ENCODE peak calls at places on chromosomes 13 and 19, in ten cellular contexts. I is B cell, U is esophagus muscularis mucosa, D is upper lobe of right lung, K is brain microvascular endothelial cell, L is progenitor cell of endocrine pancreas, V is mucosa of descending colon, H is heart left ventricle, W is MCF 10A, Q is tibial artery. O is an unnamed sample.
A peak's percentile ranks its signal among the peaks of the same experiment; 100 is the strongest.

GRCh38 chr19:29290853-29291252 is 77.9 kb upstream of the UQCRFS1 start:
- DNase-seq in K (no peak), W (no peak), V (no peak), I (no peak), H (no peak), D (peak; percentile 26), Q (peak; percentile 6), L (no peak), U (no peak), O (no peak)

GRCh38 chr19:30136591-30136990 is 194.6 kb downstream of the URI1 start:
- DNase-seq in L (no peak), U (no peak), Q (no peak), V (no peak), I (no peak), K (no peak), D (no peak), W (no peak), H (no peak), O (no peak)

GRCh38 chr13:25267715-25268114 is 19.6 kb downstream of the MTMR6 start:
- DNase-seq in Q (no peak), D (no peak), L (no peak), I (no peak), K (no peak), U (no peak), V (no peak), H (no peak), W (peak; percentile 12), O (no peak)

GRCh38 chr19:35350591-35350990 is 2.9 kb downstream of the FFAR1 start:
- DNase-seq in L (no peak), Q (peak; percentile 41), H (peak; percentile 50), V (no peak), U (peak; percentile 70), D (peak; percentile 58), I (no peak), W (no peak), K (no peak), O (peak; percentile 64)

GRCh38 chr13:50512602-50513527 is 330.6 kb downstream of the DLEU7 start:
- DNase-seq in V (peak; percentile 76), K (peak; percentile 45), Q (peak; percentile 78), I (peak; percentile 72), U (no peak), W (no peak), D (peak; percentile 81), L (no peak), H (peak; percentile 86), O (no peak)

GRCh38 chr13:60398438-60398891 is 1.4 kb downstream of the TDRD3 start:
- DNase-seq in L (no peak), U (no peak), W (no peak), V (peak; percentile 20), H (no peak), Q (no peak), K (no peak), I (no peak), D (no peak), O (no peak)

GRCh38 chr19:56504581-56504980 is 3.1 kb upstream of the ZNF471 start:
- DNase-seq in Q (no peak), H (no peak), I (no peak), V (no peak), W (no peak), D (no peak), U (no peak), K (peak; percentile 54), L (no peak), O (no peak)

GRCh38 chr19:48715276-48715675 is 4.2 kb downstream of the MAMSTR start:
- DNase-seq in V (no peak), I (no peak), D (no peak), H (no peak), L (no peak), K (no peak), U (no peak), Q (no peak), W (no peak), O (no peak)

GRCh38 chr13:114000151-114001040 is 26.5 kb upstream of the C13orf46 start:
- DNase-seq in L (no peak), Q (no peak), K (no peak), U (no peak), W (no peak), V (no peak), I (no peak), D (no peak), H (peak; percentile 33), O (peak; percentile 58)

GRCh38 chr19:3276341-3276799 is 51.9 kb downstream of the CELF5 start:
- DNase-seq in V (peak; percentile 75), W (peak; percentile 73), L (peak; percentile 29), K (no peak), U (no peak), H (no peak), I (no peak), Q (no peak), D (peak; percentile 71), O (no peak)

GRCh38 chr13:47289578-47289977 is 392.7 kb upstream of the HTR2A start:
- DNase-seq in K (no peak), V (no peak), Q (no peak), H (no peak), U (no peak), L (peak; percentile 10), W (no peak), D (no peak), I (no peak), O (no peak)

GRCh38 chr19:56142087-56142787 is 1.1 kb downstream of the ZNF444 start:
- DNase-seq in U (no peak), D (peak; percentile 79), K (no peak), W (no peak), I (no peak), H (no peak), Q (no peak), V (peak; percentile 74), L (peak; percentile 41), O (no peak)

DNA sequence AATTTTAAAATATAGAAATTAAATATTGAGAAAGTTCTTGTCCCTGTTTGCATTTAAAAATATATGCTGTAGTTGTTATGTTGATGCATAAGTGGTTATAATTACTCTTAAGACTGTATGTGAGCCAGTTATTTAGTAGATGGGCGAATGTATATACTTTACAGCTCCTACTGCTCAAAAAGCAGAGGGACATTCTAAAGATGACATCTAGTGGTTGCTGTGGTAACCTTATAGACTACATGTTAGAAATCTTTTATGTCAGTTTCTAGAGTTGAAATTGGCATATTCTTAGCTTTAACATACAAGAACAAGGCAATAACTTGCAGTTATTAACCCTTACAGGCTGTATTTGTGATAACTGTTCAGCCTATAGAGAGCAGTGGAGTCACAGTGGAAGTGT is 160.5 kb downstream of the OLFM4 start:
- DNase-seq in Q (no peak), V (no peak), K (no peak), W (no peak), I (no peak), L (no peak), H (no peak), U (no peak), D (no peak), O (no peak)
- TF ChIP-seq CTCF in Q (no peak), V (no peak), K (no peak), W (no peak), I (no peak), L (no peak), H (no peak), U (no peak), D (no peak), O (peak; percentile 31)

GRCh38 chr19:18204394-18205179 is 745 bp upstream of the RAB3A start:
- DNase-seq in V (peak; percentile 85), I (no peak), W (no peak), D (no peak), L (peak; percentile 65), Q (no peak), H (no peak), U (no peak), K (peak; percentile 63), O (no peak)

GRCh38 chr19:18206018-18206417 is 2.2 kb upstream of the RAB3A start:
- DNase-seq in V (no peak), K (no peak), D (no peak), I (no peak), Q (no peak), U (no peak), L (no peak), H (no peak), W (no peak), O (no peak)

GRCh38 chr19:18203863-18204393 is at the start of gene RAB3A:
- DNase-seq in U (peak; percentile 100), K (peak; percentile 100), I (peak; percentile 99), Q (peak; percentile 100), V (peak; percentile 100), H (peak; percentile 100), D (peak; percentile 100), W (peak; percentile 100), L (peak; percentile 99), O (peak; percentile 100)

GRCh38 chr19:18203408-18203862 is 407 bp downstream of the RAB3A start:
- DNase-seq in W (no peak), U (no peak), D (peak; percentile 79), H (no peak), K (no peak), I (peak; percentile 46), L (no peak), Q (no peak), V (peak; percentile 73), O (no peak)

GRCh38 chr19:18205180-18205915 is 1.5 kb upstream of the RAB3A start:
- DNase-seq in Q (peak; percentile 95), V (peak; percentile 85), U (peak; percentile 96), W (peak; percentile 51), D (peak; percentile 87), K (peak; percentile 77), I (peak; percentile 83), L (no peak), H (peak; percentile 91), O (no peak)
- TF ChIP-seq CTCF in Q (no peak), V (no peak), U (no peak), W (no peak), D (no peak), K (no peak), I (no peak), L (no peak), H (no peak), O (no peak)

GRCh38 chr19:15120135-15121026 is 13.2 kb downstream of the SYDE1 start:
- DNase-seq in H (no peak), D (no peak), K (no peak), I (no peak), V (no peak), W (no peak), U (no peak), Q (no peak), L (no peak), O (no peak)
- TF ChIP-seq CTCF in H (no peak), D (no peak), K (peak; percentile 24), I (no peak), V (no peak), W (no peak), U (no peak), Q (no peak), L (no peak), O (peak; percentile 18)

DNA sequence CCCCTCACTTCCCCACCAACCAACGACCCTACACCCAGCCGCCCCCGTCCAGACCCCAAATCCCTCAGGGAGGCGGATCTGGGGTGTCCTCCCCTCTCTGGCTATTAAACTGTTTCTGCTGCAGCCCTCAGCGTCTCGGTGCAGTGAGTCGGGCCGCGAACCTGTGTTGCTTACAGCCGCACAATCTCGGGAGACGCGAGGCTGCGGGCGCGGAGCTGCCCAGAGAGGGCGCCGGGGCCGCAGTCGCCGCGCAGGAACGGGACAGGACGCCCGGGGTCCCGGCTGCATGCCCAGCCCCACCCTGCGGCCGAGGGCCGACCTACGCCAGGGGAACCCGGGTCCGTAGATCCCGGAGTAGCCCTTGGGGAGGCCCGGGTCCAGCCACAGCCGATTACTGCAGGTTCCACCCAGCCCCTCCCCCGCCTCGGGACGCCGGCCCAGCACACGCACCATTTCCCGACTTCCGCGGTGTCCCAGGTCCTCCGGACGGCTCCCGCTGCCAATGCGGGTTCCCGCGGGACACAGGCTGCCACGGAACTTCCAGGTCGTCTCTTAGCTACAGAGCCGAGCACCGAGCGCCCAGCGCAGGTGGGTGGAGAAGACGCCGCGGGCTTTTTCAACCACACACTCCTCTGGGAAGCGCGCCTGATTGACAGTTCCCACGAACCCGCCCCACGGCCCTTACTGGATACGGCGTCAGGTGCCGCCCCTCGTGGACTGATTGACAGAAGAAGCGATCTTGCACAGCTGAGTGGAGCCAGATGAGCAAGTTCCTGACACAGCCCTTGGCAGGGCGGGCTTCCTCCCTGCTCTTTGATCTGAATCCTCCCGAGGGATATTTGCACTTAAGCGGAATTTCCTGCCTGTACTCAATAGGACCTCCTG is at the start of gene ZNF799:
- DNase-seq in L (peak; percentile 84), U (peak; percentile 99), H (peak; percentile 98), K (peak; percentile 97), D (peak; percentile 99), V (peak; percentile 100), W (peak; percentile 99), I (peak; percentile 91), Q (peak; percentile 98), O (peak; percentile 99)
- TF ChIP-seq CTCF in L (peak; percentile 34), U (peak; percentile 16), H (peak; percentile 31), K (no peak), D (no peak), V (no peak), W (no peak), I (no peak), Q (peak; percentile 4), O (peak; percentile 55)